ENCODE peak calls at places on chromosomes 1 and 21, in six cellular contexts. J is WTC11; X is stimulated activated effector memory CD8-positive, alpha-beta T cell treated with anti-CD3 and anti-CD28 coated beads, Interleukin-12 subunit alpha, Interleukin-12 subunit beta, amount 100 ng/mL, for 72 hours; Q is PC-3; B is uterus; Z is Ammon's horn. V is an unnamed sample.

GRCh38 chr21:35217504-35218060 is 168.5 kb upstream of the RUNX1 start:
- DNase-seq in Q (peak), J (no peak), B (no peak), X (no peak), Z (no peak), V (peak)

GRCh38 chr1:21927531-21928237 is 9.4 kb downstream of the HSPG2 start:
- DNase-seq in Q (no peak), B (peak), Z (no peak), X (no peak), J (no peak), V (no peak)

GRCh38 chr21:18666725-18667124 is 263.1 kb upstream of the TMPRSS15 start:
- DNase-seq in J (no peak), B (no peak), Z (no peak), X (no peak), Q (no peak), V (no peak)

GRCh38 chr1:228309548-228310067 is 97.0 kb downstream of the TRIM11 start:
- DNase-seq in B (no peak), Z (no peak), Q (no peak), X (no peak), J (no peak), V (no peak)

GRCh38 chr1:20887269-20887668 is 100.2 kb upstream of the HP1BP3 start:
- DNase-seq in J (no peak), Q (no peak), X (no peak), Z (no peak), B (no peak), V (no peak)

GRCh38 chr1:155706101-155706619 is 17.3 kb downstream of the DAP3 start:
- DNase-seq in Q (peak), Z (no peak), X (no peak), J (no peak), B (no peak), V (no peak)

GRCh38 chr21:29181799-29182470 is 51.5 kb downstream of the MAP3K7CL start:
- DNase-seq in B (no peak), Q (peak), J (no peak), X (no peak), Z (no peak), V (no peak)

GRCh38 chr1:155120253-155120652 is 7.4 kb upstream of the EFNA1 start:
- DNase-seq in X (no peak), Q (no peak), J (no peak), Z (no peak), B (no peak), V (no peak)

GRCh38 chr1:47465605-47466004 is 27.8 kb downstream of the FOXD2 start:
- DNase-seq in B (no peak), Z (no peak), X (no peak), Q (no peak), J (no peak), V (no peak)

GRCh38 chr1:153852170-153852569 is 70.6 kb downstream of the GATAD2B start:
- DNase-seq in X (no peak), B (no peak), Z (no peak), J (no peak), Q (no peak), V (no peak)

GRCh38 chr1:25707280-25708016 is 90.9 kb downstream of the MAN1C1 start:
- DNase-seq in B (no peak), J (peak), Z (no peak), Q (peak), X (no peak), V (peak)